ENCODE peak calls at places on chromosomes 1 and 21, in six cellular contexts. B, F, E, Y, Q and U are unnamed samples.
A peak's percentile ranks its signal among the peaks of the same experiment; 100 is the strongest.

GRCh38 chr1:10495942-10496341 is 21.2 kb downstream of the PEX14 start:
- DNase-seq in B (no peak), F (peak; percentile 91), E (no peak), Y (no peak), Q (no peak), U (peak; percentile 41)

GRCh38 chr1:8073116-8073855 is 47.2 kb upstream of the ERRFI1 start:
- DNase-seq in B (no peak), F (no peak), E (no peak), Y (no peak), Q (peak; percentile 14), U (peak; percentile 25)

GRCh38 chr1:231827337-231828105 is 200.9 kb downstream of the DISC1 start:
- DNase-seq in B (peak; percentile 79), F (no peak), E (peak; percentile 94), Y (no peak), Q (no peak), U (no peak)

GRCh38 chr1:233625087-233625486 is 11.2 kb downstream of the KCNK1 start:
- DNase-seq in B (no peak), F (no peak), E (no peak), Y (no peak), Q (no peak), U (no peak)

GRCh38 chr1:88698764-88699163 is 14.7 kb downstream of the PKN2 start:
- DNase-seq in B (no peak), F (no peak), E (no peak), Y (no peak), Q (no peak), U (no peak)

GRCh38 chr1:228277491-228278431 is 69.9 kb downstream of the OBSCN start:
- DNase-seq in B (no peak), F (no peak), E (no peak), Y (no peak), Q (no peak), U (no peak)

GRCh38 chr1:201268604-201269151 is 14.6 kb upstream of the PKP1 start:
- DNase-seq in B (peak; percentile 92), F (peak; percentile 37), E (peak; percentile 89), Y (no peak), Q (no peak), U (peak; percentile 68)

GRCh38 chr1:160186246-160186645 is 4.1 kb upstream of the CASQ1 start:
- DNase-seq in B (no peak), F (no peak), E (no peak), Y (no peak), Q (no peak), U (no peak)

GRCh38 chr1:54069792-54070548 is 16.6 kb downstream of the TCEANC2 start:
- DNase-seq in B (peak; percentile 72), F (no peak), E (peak; percentile 75), Y (peak; percentile 60), Q (no peak), U (no peak)

GRCh38 chr1:79044974-79045650 is 38.6 kb upstream of the ADGRL4 start:
- DNase-seq in B (peak; percentile 30), F (no peak), E (no peak), Y (no peak), Q (no peak), U (peak; percentile 41)

GRCh38 chr1:89697397-89697796 is 64.5 kb downstream of the LRRC8C start:
- DNase-seq in B (no peak), F (no peak), E (no peak), Y (no peak), Q (no peak), U (no peak)

GRCh38 chr1:160662888-160663287 is 16.0 kb upstream of the SLAMF1 start:
- DNase-seq in B (no peak), F (no peak), E (no peak), Y (no peak), Q (no peak), U (no peak)

GRCh38 chr1:194214735-194215134 is 1028.3 kb upstream of the B3GALT2 start:
- DNase-seq in B (no peak), F (no peak), E (no peak), Y (no peak), Q (no peak), U (no peak)

GRCh38 chr21:44736291-44737004 is 25.1 kb upstream of the TSPEAR start:
- DNase-seq in B (no peak), F (no peak), E (peak; percentile 93), Y (no peak), Q (no peak), U (no peak)

GRCh38 chr1:85991261-85991660 is 165.3 kb downstream of the COL24A1 start:
- DNase-seq in B (no peak), F (no peak), E (no peak), Y (no peak), Q (no peak), U (no peak)

GRCh38 chr1:220775238-220775853 is 11.4 kb upstream of the MTARC1 start:
- DNase-seq in B (peak; percentile 39), F (no peak), E (peak; percentile 62), Y (peak; percentile 50), Q (no peak), U (no peak)

GRCh38 chr1:107662976-107663375 is 302.0 kb downstream of the VAV3 start:
- DNase-seq in B (peak; percentile 18), F (no peak), E (no peak), Y (no peak), Q (no peak), U (no peak)

GRCh38 chr1:77228836-77229235 is 9.6 kb upstream of the PIGK start:
- DNase-seq in B (no peak), F (no peak), E (no peak), Y (no peak), Q (no peak), U (no peak)

GRCh38 chr1:39689635-39690034 is 1.6 kb downstream of the HPCAL4 start:
- DNase-seq in B (no peak), F (no peak), E (no peak), Y (peak; percentile 15), Q (no peak), U (no peak)

GRCh38 chr1:59828160-59828559 is 13.4 kb downstream of the HOOK1 start:
- DNase-seq in B (no peak), F (no peak), E (no peak), Y (no peak), Q (no peak), U (no peak)

GRCh38 chr1:183029591-183030000 is 6.4 kb downstream of the LAMC1 start:
- DNase-seq in B (peak; percentile 92), F (no peak), E (peak; percentile 75), Y (no peak), Q (no peak), U (no peak)

GRCh38 chr21:45381865-45382697 is 22.9 kb upstream of the COL18A1 start:
- DNase-seq in B (no peak), F (no peak), E (no peak), Y (no peak), Q (no peak), U (peak; percentile 46)